ENCODE peak calls at places on chromosomes 12 and 14, in six cellular contexts. E is OCI-LY7, H is A172, G is NCI-H2029, A is EL, M is Right ventricle myocardium inferior. R is an unnamed sample.

GRCh38 chr12:49357099-49357678 is 10.1 kb upstream of the SPATS2 start:
- DNase-seq in H (peak), E (peak), A (peak), G (no peak), M (no peak), R (no peak)

GRCh38 chr12:116455540-116456306 is 103.5 kb upstream of the MAP1LC3B2 start:
- DNase-seq in E (no peak), H (peak), G (peak), A (peak), M (peak), R (peak)

GRCh38 chr12:115897718-115898117 is 379.8 kb downstream of the MED13L start:
- DNase-seq in E (no peak), A (no peak), G (no peak), H (no peak), M (no peak), R (no peak)

GRCh38 chr12:2058837-2059236 is 6.0 kb downstream of the CACNA1C start:
- DNase-seq in A (no peak), H (no peak), M (no peak), G (no peak), E (no peak), R (no peak)

GRCh38 chr12:93128332-93128707 is 199.2 kb upstream of the EEA1 start:
- DNase-seq in E (no peak), A (no peak), M (no peak), H (no peak), G (peak), R (peak)

GRCh38 chr12:113826805-113827204 is 139.3 kb downstream of the RBM19 start:
- DNase-seq in M (no peak), E (no peak), H (no peak), A (no peak), G (no peak), R (no peak)

GRCh38 chr12:130747867-130748740 is 32.0 kb upstream of the RIMBP2 start:
- DNase-seq in H (peak), E (peak), G (peak), A (peak), M (peak), R (peak)

GRCh38 chr12:30450872-30451271 is 244.8 kb downstream of the IPO8 start:
- DNase-seq in A (peak), E (no peak), H (peak), M (no peak), G (no peak), R (no peak)

GRCh38 chr14:54976316-54976715 is 50.6 kb downstream of the WDHD1 start:
- DNase-seq in E (no peak), A (peak), G (no peak), H (peak), M (no peak), R (no peak)

GRCh38 chr12:100926669-100927248 is 132.2 kb downstream of the ANO4 start:
- DNase-seq in M (no peak), H (peak), G (no peak), E (no peak), A (peak), R (no peak)

R was measured in kidney.